ENCODE peak calls at places on chromosome 4, in four cellular contexts. K is nephron progenitor cell, F is A549, S is NCI-H2171. B is an unnamed sample.

GRCh38 chr4:168880811-168881595 is 129.1 kb downstream of the CBR4 start:
- DNase-seq in K (no peak), F (no peak), S (no peak), B (no peak)

GRCh38 chr4:150264595-150265141 is 186.4 kb downstream of the DCLK2 start:
- DNase-seq in K (no peak), F (no peak), S (no peak), B (no peak)

GRCh38 chr4:121698119-121698732 is 1.4 kb upstream of the ANXA5 start:
- DNase-seq in K (no peak), F (no peak), S (no peak), B (no peak)

GRCh38 chr4:177574446-177574845 is 132.2 kb upstream of the AGA start:
- DNase-seq in K (no peak), F (no peak), S (no peak), B (no peak)

GRCh38 chr4:39664828-39665731 is 26.4 kb upstream of the SMIM14 start:
- DNase-seq in K (no peak), F (no peak), S (no peak), B (peak)

GRCh38 chr4:168832746-168833575 is 177.1 kb downstream of the CBR4 start:
- DNase-seq in K (peak), F (peak), S (no peak), B (no peak)

GRCh38 chr4:6779667-6780565 is 2.6 kb upstream of the KIAA0232 start:
- DNase-seq in K (no peak), F (no peak), S (peak), B (no peak)

GRCh38 chr4:78020677-78021076 is 36.4 kb upstream of the FRAS1 start:
- DNase-seq in K (no peak), F (no peak), S (no peak), B (no peak)

GRCh38 chr4:151475338-151475737 is 66.4 kb downstream of the FHIP1A start:
- DNase-seq in K (no peak), F (no peak), S (no peak), B (no peak)

GRCh38 chr4:149784018-149784417 is 31.6 kb downstream of the IQCM start:
- DNase-seq in K (no peak), F (no peak), S (no peak), B (no peak)

GRCh38 chr4:80423553-80424224 is 88.2 kb downstream of the CFAP299 start:
- DNase-seq in K (no peak), F (no peak), S (no peak), B (no peak)

GRCh38 chr4:9804918-9805317 is 23.5 kb downstream of the DRD5 start:
- DNase-seq in K (no peak), F (no peak), S (no peak), B (no peak)

GRCh38 chr4:30870513-30870912 is 150.3 kb downstream of the PCDH7 start:
- DNase-seq in K (no peak), F (no peak), S (no peak), B (no peak)

GRCh38 chr4:90207887-90208454 is 80.8 kb downstream of the CCSER1 start:
- DNase-seq in K (no peak), F (no peak), S (no peak), B (no peak)

GRCh38 chr4:157358439-157358838 is 137.9 kb downstream of the GRIA2 start:
- DNase-seq in K (no peak), F (no peak), S (no peak), B (no peak)

GRCh38 chr4:6198768-6199343 is 1.5 kb downstream of the JAKMIP1 start:
- DNase-seq in K (peak), F (no peak), S (no peak), B (no peak)

GRCh38 chr4:153488006-153488718 is 22.0 kb downstream of the TMEM131L start:
- DNase-seq in K (no peak), F (no peak), S (no peak), B (no peak)

GRCh38 chr4:40630335-40631021 is 814 bp upstream of the RBM47 start:
- DNase-seq in K (peak), F (peak), S (no peak), B (no peak)

GRCh38 chr4:180953572-180953971 is 1289.6 kb upstream of the TENM3 start:
- DNase-seq in K (peak), F (no peak), S (no peak), B (no peak)

GRCh38 chr4:76067652-76068286 is 6.7 kb upstream of the ART3 start:
- DNase-seq in K (peak), F (peak), S (no peak), B (peak)

GRCh38 chr4:83212041-83212851 is 72.4 kb downstream of the COQ2 start:
- DNase-seq in K (no peak), F (no peak), S (no peak), B (no peak)

GRCh38 chr4:92599044-92599443 is 295.3 kb downstream of the GRID2 start:
- DNase-seq in K (no peak), F (no peak), S (no peak), B (no peak)

GRCh38 chr4:140448162-140448561 is 20.7 kb upstream of the CLGN start:
- DNase-seq in K (no peak), F (no peak), S (no peak), B (no peak)